ENCODE peak calls at places on chromosome 3, in seven cellular contexts. L is T-helper 1 cell, S is right cardiac atrium, H is AG04450, K is NCI-H69, Q is NCI-H1694 treated with DMSO at 0.1 percent for 48 hours, J is fibroblast of villous mesenchyme. N is an unnamed sample.
A peak's percentile ranks its signal among the peaks of the same experiment; 100 is the strongest.

GRCh38 chr3:72487078-72487765 is 361.0 kb downstream of the SHQ1 start:
- DNase-seq in Q (no peak), L (no peak), S (peak; percentile 84), K (no peak), J (peak; percentile 91), H (peak; percentile 65), N (peak; percentile 77)

GRCh38 chr3:24196526-24196925 is 251.4 kb downstream of the NR1D2 start:
- DNase-seq in L (no peak), Q (no peak), J (peak; percentile 29), S (no peak), H (no peak), K (no peak), N (peak; percentile 60)

GRCh38 chr3:36366308-36366707 is 14.0 kb upstream of the STAC start:
- DNase-seq in H (no peak), J (no peak), L (no peak), K (peak; percentile 4), S (no peak), Q (no peak), N (no peak)

GRCh38 chr3:150147776-150148175 is 177.1 kb upstream of the PFN2 start:
- DNase-seq in H (peak; percentile 80), J (peak; percentile 69), Q (no peak), K (peak; percentile 41), S (no peak), L (no peak), N (peak; percentile 75)

GRCh38 chr3:38562467-38562925 is 66.4 kb downstream of the EXOG start:
- DNase-seq in L (no peak), S (no peak), H (no peak), Q (no peak), J (no peak), K (no peak), N (no peak)

GRCh38 chr3:125129512-125129962 is 73.7 kb upstream of the HEG1 start:
- DNase-seq in S (no peak), K (peak; percentile 83), J (peak; percentile 100), L (no peak), H (peak; percentile 96), Q (peak; percentile 95), N (peak; percentile 97)

GRCh38 chr3:172713316-172713715 is 2.4 kb upstream of the NCEH1 start:
- DNase-seq in S (no peak), L (no peak), H (no peak), J (no peak), Q (no peak), K (peak; percentile 16), N (no peak)

GRCh38 chr3:46943237-46944187 is 33.0 kb downstream of the CCDC12 start:
- DNase-seq in K (no peak), L (no peak), H (no peak), J (no peak), Q (no peak), S (no peak), N (no peak)

GRCh38 chr3:65846936-65847335 is 191.8 kb downstream of the MAGI1 start:
- DNase-seq in S (no peak), J (no peak), H (no peak), K (no peak), L (no peak), Q (no peak), N (no peak)

GRCh38 chr3:49357466-49358216 is 512 bp downstream of the GPX1 start:
- DNase-seq in K (peak; percentile 52), H (peak; percentile 74), L (peak; percentile 40), Q (no peak), S (peak; percentile 82), J (peak; percentile 95), N (peak; percentile 83)

GRCh38 chr3:14555835-14556234 is 15.7 kb upstream of the GRIP2 start:
- DNase-seq in Q (no peak), K (peak; percentile 62), L (no peak), S (peak; percentile 78), J (no peak), H (no peak), N (no peak)

GRCh38 chr3:65549626-65549959 is 489.1 kb downstream of the MAGI1 start:
- DNase-seq in L (no peak), K (peak; percentile 46), H (no peak), J (no peak), S (no peak), Q (no peak), N (no peak)

GRCh38 chr3:87370007-87370406 is 93.6 kb upstream of the POU1F1 start:
- DNase-seq in K (no peak), J (no peak), S (no peak), L (no peak), Q (no peak), H (no peak), N (no peak)

GRCh38 chr3:143961351-143961750 is 10.3 kb upstream of the DIPK2A start:
- DNase-seq in Q (no peak), S (no peak), H (no peak), J (no peak), K (no peak), L (no peak), N (no peak)

GRCh38 chr3:112776836-112777235 is 69.8 kb downstream of the CD200R1L start:
- DNase-seq in Q (no peak), L (no peak), J (no peak), S (no peak), K (no peak), H (no peak), N (no peak)

GRCh38 chr3:181326637-181327223 is 337.2 kb upstream of the DNAJC19 start:
- DNase-seq in H (no peak), L (no peak), K (peak; percentile 67), Q (peak; percentile 24), S (no peak), J (no peak), N (peak; percentile 28)

GRCh38 chr3:54427951-54428871 is 305.9 kb downstream of the CACNA2D3 start:
- DNase-seq in J (peak; percentile 70), S (peak; percentile 46), H (peak; percentile 59), Q (peak; percentile 58), K (peak; percentile 92), L (no peak), N (peak; percentile 56)

GRCh38 chr3:151538706-151539403 is 78.0 kb upstream of the IGSF10 start:
- DNase-seq in Q (peak; percentile 86), H (no peak), J (peak; percentile 73), L (no peak), S (peak; percentile 26), K (peak; percentile 12), N (no peak)

GRCh38 chr3:194730369-194730768 is 44.7 kb downstream of the FAM43A start:
- DNase-seq in L (no peak), K (peak; percentile 95), Q (no peak), H (no peak), S (no peak), J (peak; percentile 12), N (no peak)

GRCh38 chr3:88003115-88003755 is 55.6 kb downstream of the CGGBP1 start:
- DNase-seq in S (no peak), Q (no peak), H (peak; percentile 8), J (peak; percentile 83), K (peak; percentile 29), L (no peak), N (peak; percentile 39)

GRCh38 chr3:139629033-139629432 is 48.7 kb downstream of the NMNAT3 start:
- DNase-seq in K (peak; percentile 44), Q (peak; percentile 8), H (no peak), J (peak; percentile 14), S (no peak), L (no peak), N (no peak)

GRCh38 chr3:72494076-72495000 is 353.9 kb downstream of the SHQ1 start:
- DNase-seq in K (no peak), Q (no peak), H (no peak), S (no peak), L (no peak), J (peak; percentile 57), N (no peak)

GRCh38 chr3:6644070-6644929 is 216.6 kb upstream of the GRM7 start:
- DNase-seq in K (peak; percentile 52), Q (no peak), S (no peak), J (no peak), L (no peak), H (no peak), N (no peak)

GRCh38 chr3:126390751-126391150 is 4.0 kb upstream of the CFAP100 start:
- DNase-seq in S (no peak), K (no peak), L (no peak), H (no peak), Q (no peak), J (no peak), N (no peak)

GRCh38 chr3:18655827-18656226 is 230.7 kb upstream of the SATB1 start:
- DNase-seq in J (no peak), H (no peak), Q (no peak), L (no peak), K (no peak), S (no peak), N (no peak)

GRCh38 chr3:72340476-72341379 is 507.5 kb downstream of the SHQ1 start:
- DNase-seq in L (no peak), H (no peak), J (peak; percentile 21), Q (no peak), S (peak; percentile 33), K (peak; percentile 26), N (no peak)

GRCh38 chr3:189233225-189233858 is 61.6 kb downstream of the TPRG1 start:
- DNase-seq in Q (peak; percentile 70), H (peak; percentile 23), K (peak; percentile 87), L (no peak), J (peak; percentile 56), S (peak; percentile 69), N (peak; percentile 47)

GRCh38 chr3:191644291-191644690 is 183.3 kb downstream of the PYDC2 start:
- DNase-seq in J (no peak), Q (no peak), K (no peak), L (no peak), H (no peak), S (no peak), N (no peak)

GRCh38 chr3:115683305-115683704 is 60.0 kb downstream of the GAP43 start:
- DNase-seq in Q (no peak), L (no peak), S (no peak), H (no peak), J (no peak), K (no peak), N (no peak)

GRCh38 chr3:140898340-140899180 is 43.1 kb upstream of the SLC25A36 start:
- DNase-seq in J (peak; percentile 80), K (peak; percentile 56), L (peak; percentile 17), Q (peak; percentile 66), H (peak; percentile 72), S (no peak), N (peak; percentile 71)

GRCh38 chr3:188378786-188379185 is 224.8 kb downstream of the LPP start:
- DNase-seq in Q (no peak), H (no peak), L (no peak), K (no peak), S (no peak), J (no peak), N (no peak)

N was measured in HS-5.